ENCODE peak calls at places on chromosome 19, in ten cellular contexts. V is pons; R is left cardiac atrium; D is A172; N is astrocyte of the cerebellum; M is lower leg skin; B is EH; I is ELF-1; S is activated CD4-positive, CD25-positive, alpha-beta regulatory T cell; Q is activated T-helper 9 cell treated with anti-CD3 and anti-CD28 coated beads, Interleukin-2, amount 50 U/mL, for 16 hours. H is an unnamed sample.

GRCh38 chr19:13427273-13428051 is 78.8 kb downstream of the CACNA1A start:
- DNase-seq in V (no peak), R (no peak), D (no peak), N (no peak), M (no peak), B (no peak), I (no peak), S (no peak), Q (no peak), H (no peak)

GRCh38 chr19:46863818-46864629 is 3.2 kb downstream of the ARHGAP35 start:
- DNase-seq in V (no peak), R (peak; percentile 57), D (peak; percentile 55), N (peak; percentile 76), M (peak; percentile 75), B (peak; percentile 88), I (peak; percentile 81), S (no peak), Q (no peak), H (peak; percentile 74)

GRCh38 chr19:32469796-32470195 is 64.2 kb downstream of the DPY19L3 start:
- DNase-seq in V (no peak), R (no peak), D (no peak), N (no peak), M (no peak), B (no peak), I (no peak), S (no peak), Q (no peak), H (no peak)

GRCh38 chr19:50361290-50362029 is 4.0 kb downstream of the NAPSA start:
- DNase-seq in V (no peak), R (no peak), D (no peak), N (no peak), M (no peak), B (peak; percentile 6), I (peak; percentile 15), S (no peak), Q (no peak), H (no peak)

GRCh38 chr19:7968796-7969559 is 25.5 kb upstream of the TIMM44 start:
- DNase-seq in V (no peak), R (no peak), D (no peak), N (no peak), M (no peak), B (no peak), I (no peak), S (no peak), Q (no peak), H (no peak)

GRCh38 chr19:51513968-51514367 is 12.4 kb upstream of the SIGLEC12 start:
- DNase-seq in V (no peak), R (no peak), D (no peak), N (no peak), M (no peak), B (no peak), I (no peak), S (no peak), Q (no peak), H (no peak)

GRCh38 chr19:45575216-45575615 is 9.4 kb downstream of the OPA3 start:
- DNase-seq in V (no peak), R (no peak), D (no peak), N (no peak), M (no peak), B (no peak), I (no peak), S (no peak), Q (no peak), H (no peak)

GRCh38 chr19:20858218-20858617 is 64.8 kb upstream of the ZNF85 start:
- DNase-seq in V (no peak), R (no peak), D (no peak), N (no peak), M (no peak), B (no peak), I (peak; percentile 6), S (no peak), Q (no peak), H (no peak)

GRCh38 chr19:12789904-12790619 is 1.2 kb upstream of the JUNB start:
- DNase-seq in V (peak; percentile 91), R (peak; percentile 98), D (peak; percentile 89), N (peak; percentile 75), M (peak; percentile 99), B (peak; percentile 97), I (peak; percentile 95), S (peak; percentile 80), Q (peak; percentile 86), H (peak; percentile 77)

GRCh38 chr19:9819590-9819898 is 665 bp upstream of the FBXL12 start:
- DNase-seq in V (no peak), R (no peak), D (no peak), N (no peak), M (no peak), B (no peak), I (no peak), S (no peak), Q (no peak), H (no peak)

GRCh38 chr19:15015946-15016542 is 33.2 kb upstream of the CASP14 start:
- DNase-seq in V (no peak), R (no peak), D (peak; percentile 57), N (no peak), M (no peak), B (peak; percentile 32), I (peak; percentile 45), S (no peak), Q (no peak), H (no peak)

GRCh38 chr19:13252569-13253335 is 102.5 kb downstream of the IER2 start:
- DNase-seq in V (no peak), R (no peak), D (no peak), N (no peak), M (no peak), B (no peak), I (peak; percentile 31), S (no peak), Q (no peak), H (no peak)

GRCh38 chr19:53553865-53554791 is 16.2 kb downstream of the ZNF331 start:
- DNase-seq in V (peak; percentile 75), R (peak; percentile 93), D (no peak), N (peak; percentile 44), M (peak; percentile 97), B (peak; percentile 86), I (peak; percentile 63), S (peak; percentile 70), Q (peak; percentile 90), H (no peak)

GRCh38 chr19:16205205-16206045 is 7.7 kb downstream of the AP1M1 start:
- DNase-seq in V (no peak), R (no peak), D (no peak), N (no peak), M (no peak), B (no peak), I (no peak), S (no peak), Q (no peak), H (no peak)

GRCh38 chr19:33297401-33298145 is 4.8 kb downstream of the CEBPA start:
- DNase-seq in V (no peak), R (no peak), D (no peak), N (no peak), M (no peak), B (no peak), I (no peak), S (no peak), Q (no peak), H (no peak)

GRCh38 chr19:4636151-4636717 is 3.1 kb upstream of the TNFAIP8L1 start:
- DNase-seq in V (no peak), R (peak; percentile 77), D (peak; percentile 30), N (no peak), M (peak; percentile 91), B (peak; percentile 59), I (peak; percentile 81), S (peak; percentile 65), Q (peak; percentile 66), H (no peak)

GRCh38 chr19:15296353-15296752 is 36.0 kb downstream of the BRD4 start:
- DNase-seq in V (no peak), R (peak; percentile 44), D (no peak), N (no peak), M (no peak), B (no peak), I (peak; percentile 75), S (no peak), Q (no peak), H (no peak)

GRCh38 chr19:35216026-35216832 is 12.3 kb downstream of the FAM187B start:
- DNase-seq in V (no peak), R (no peak), D (no peak), N (no peak), M (peak; percentile 29), B (peak; percentile 26), I (no peak), S (no peak), Q (no peak), H (no peak)

GRCh38 chr19:58275564-58275963 is 3.2 kb upstream of the ZNF8 start:
- DNase-seq in V (no peak), R (no peak), D (no peak), N (no peak), M (no peak), B (no peak), I (no peak), S (no peak), Q (no peak), H (no peak)

GRCh38 chr19:41261474-41262190 is 2.5 kb upstream of the HNRNPUL1 start:
- DNase-seq in V (peak; percentile 8), R (no peak), D (no peak), N (no peak), M (no peak), B (no peak), I (no peak), S (no peak), Q (no peak), H (no peak)

GRCh38 chr19:34041922-34042521 is 130.3 kb upstream of the LSM14A start:
- DNase-seq in V (peak; percentile 43), R (peak; percentile 71), D (peak; percentile 14), N (no peak), M (peak; percentile 93), B (peak; percentile 55), I (peak; percentile 70), S (peak; percentile 49), Q (peak; percentile 58), H (no peak)

GRCh38 chr19:948842-949496 is 23.1 kb downstream of the ARID3A start:
- DNase-seq in V (no peak), R (no peak), D (no peak), N (no peak), M (no peak), B (no peak), I (no peak), S (no peak), Q (no peak), H (no peak)

GRCh38 chr19:4536798-4537197 is 1.8 kb upstream of the PLIN5 start:
- DNase-seq in V (no peak), R (no peak), D (no peak), N (no peak), M (no peak), B (no peak), I (no peak), S (no peak), Q (no peak), H (no peak)

GRCh38 chr19:1360126-1360817 is 23.4 kb upstream of the NDUFS7 start:
- DNase-seq in V (no peak), R (no peak), D (no peak), N (no peak), M (no peak), B (peak; percentile 9), I (no peak), S (no peak), Q (no peak), H (no peak)

GRCh38 chr19:42392165-42392564 is 2.1 kb upstream of the CNFN start:
- DNase-seq in V (no peak), R (no peak), D (no peak), N (no peak), M (no peak), B (no peak), I (no peak), S (no peak), Q (no peak), H (no peak)

GRCh38 chr19:32164384-32164992 is 180.9 kb upstream of the ZNF507 start:
- DNase-seq in V (no peak), R (no peak), D (no peak), N (no peak), M (peak; percentile 26), B (no peak), I (no peak), S (no peak), Q (no peak), H (no peak)

GRCh38 chr19:55249841-55250240 is 9.0 kb downstream of the PPP6R1 start:
- DNase-seq in V (no peak), R (no peak), D (no peak), N (no peak), M (no peak), B (no peak), I (no peak), S (no peak), Q (no peak), H (no peak)

GRCh38 chr19:9013988-9014387 is 3.8 kb upstream of the MUC16 start:
- DNase-seq in V (no peak), R (no peak), D (no peak), N (no peak), M (no peak), B (no peak), I (no peak), S (no peak), Q (no peak), H (no peak)